ENCODE peak calls at places on chromosomes 4 and X, in ten cellular contexts. One of them, this sample, is unnamed.
A peak's percentile ranks its signal among the peaks of the same experiment; 100 is the strongest.

GRCh38 chrX:100447563-100448397 is 37.7 kb upstream of the PCDH19 start:
- DNase-seq in upper lobe of right lung: no peak
- DNase-seq in SK-N-SH: peak; percentile 61
- DNase-seq in pancreas: peak; percentile 74
- DNase-seq in left lung: no peak
- DNase-seq in A673: peak; percentile 39
- DNase-seq in endothelial cell of umbilical vein: peak; percentile 59
- DNase-seq in ascending aorta: no peak
- DNase-seq in hepatocyte: peak; percentile 50
- DNase-seq in body of pancreas: peak; percentile 52
- DNase-seq in this sample: no peak

GRCh38 chrX:19543951-19544359 is 28.6 kb upstream of the MAP3K15 start:
- DNase-seq in upper lobe of right lung: no peak
- DNase-seq in A673: no peak
- DNase-seq in endothelial cell of umbilical vein: no peak
- DNase-seq in body of pancreas: no peak
- DNase-seq in pancreas: no peak
- DNase-seq in ascending aorta: no peak
- DNase-seq in hepatocyte: no peak
- DNase-seq in left lung: no peak
- DNase-seq in SK-N-SH: no peak
- DNase-seq in this sample: no peak

GRCh38 chr4:17347445-17347844 is 164.4 kb downstream of the QDPR start:
- DNase-seq in left lung: no peak
- DNase-seq in pancreas: no peak
- DNase-seq in body of pancreas: peak; percentile 17
- DNase-seq in upper lobe of right lung: no peak
- DNase-seq in A673: peak; percentile 45
- DNase-seq in endothelial cell of umbilical vein: peak; percentile 40
- DNase-seq in SK-N-SH: peak; percentile 46
- DNase-seq in ascending aorta: no peak
- DNase-seq in hepatocyte: peak; percentile 53
- DNase-seq in this sample: no peak

GRCh38 chrX:40784516-40785151 is 49.3 kb upstream of the MED14 start:
- DNase-seq in left lung: no peak
- DNase-seq in hepatocyte: peak; percentile 8
- DNase-seq in upper lobe of right lung: no peak
- DNase-seq in ascending aorta: no peak
- DNase-seq in A673: no peak
- DNase-seq in SK-N-SH: no peak
- DNase-seq in body of pancreas: no peak
- DNase-seq in endothelial cell of umbilical vein: peak; percentile 36
- DNase-seq in pancreas: no peak
- DNase-seq in this sample: no peak

GRCh38 chrX:45824471-45824870 is 623.8 kb upstream of the DIPK2B start:
- DNase-seq in ascending aorta: peak; percentile 39
- DNase-seq in left lung: no peak
- DNase-seq in SK-N-SH: peak; percentile 21
- DNase-seq in hepatocyte: peak; percentile 57
- DNase-seq in body of pancreas: peak; percentile 17
- DNase-seq in A673: peak; percentile 88
- DNase-seq in endothelial cell of umbilical vein: peak; percentile 92
- DNase-seq in pancreas: no peak
- DNase-seq in upper lobe of right lung: no peak
- DNase-seq in this sample: peak; percentile 95

GRCh38 chr4:179124957-179125356 is 1682.7 kb upstream of the AGA start:
- DNase-seq in hepatocyte: no peak
- DNase-seq in body of pancreas: no peak
- DNase-seq in A673: no peak
- DNase-seq in upper lobe of right lung: no peak
- DNase-seq in left lung: no peak
- DNase-seq in ascending aorta: no peak
- DNase-seq in pancreas: no peak
- DNase-seq in endothelial cell of umbilical vein: no peak
- DNase-seq in SK-N-SH: no peak
- DNase-seq in this sample: no peak

GRCh38 chr4:26785766-26786165 is 74.9 kb upstream of the STIM2 start:
- DNase-seq in SK-N-SH: no peak
- DNase-seq in pancreas: no peak
- DNase-seq in upper lobe of right lung: no peak
- DNase-seq in endothelial cell of umbilical vein: peak; percentile 50
- DNase-seq in A673: peak; percentile 65
- DNase-seq in left lung: no peak
- DNase-seq in hepatocyte: no peak
- DNase-seq in ascending aorta: no peak
- DNase-seq in body of pancreas: no peak
- DNase-seq in this sample: no peak

GRCh38 chrX:110172215-110172614 is 145.7 kb downstream of the AMMECR1 start:
- DNase-seq in SK-N-SH: no peak
- DNase-seq in ascending aorta: no peak
- DNase-seq in body of pancreas: no peak
- DNase-seq in hepatocyte: no peak
- DNase-seq in A673: no peak
- DNase-seq in upper lobe of right lung: no peak
- DNase-seq in pancreas: no peak
- DNase-seq in endothelial cell of umbilical vein: no peak
- DNase-seq in left lung: no peak
- DNase-seq in this sample: no peak

GRCh38 chr4:64718091-64718490 is 308.8 kb upstream of the TECRL start:
- DNase-seq in pancreas: no peak
- DNase-seq in SK-N-SH: no peak
- DNase-seq in upper lobe of right lung: no peak
- DNase-seq in A673: peak; percentile 76
- DNase-seq in hepatocyte: peak; percentile 50
- DNase-seq in endothelial cell of umbilical vein: no peak
- DNase-seq in left lung: no peak
- DNase-seq in body of pancreas: no peak
- DNase-seq in ascending aorta: no peak
- DNase-seq in this sample: no peak

GRCh38 chr4:15894923-15895411 is 43.6 kb downstream of the FGFBP1 start:
- DNase-seq in left lung: no peak
- DNase-seq in hepatocyte: no peak
- DNase-seq in endothelial cell of umbilical vein: no peak
- DNase-seq in A673: no peak
- DNase-seq in ascending aorta: no peak
- DNase-seq in body of pancreas: no peak
- DNase-seq in pancreas: no peak
- DNase-seq in SK-N-SH: no peak
- DNase-seq in upper lobe of right lung: no peak
- DNase-seq in this sample: no peak

GRCh38 chrX:12899506-12899905 is 6.9 kb upstream of the TLR8 start:
- DNase-seq in hepatocyte: no peak
- DNase-seq in body of pancreas: no peak
- DNase-seq in ascending aorta: no peak
- DNase-seq in SK-N-SH: no peak
- DNase-seq in left lung: no peak
- DNase-seq in A673: no peak
- DNase-seq in pancreas: no peak
- DNase-seq in upper lobe of right lung: no peak
- DNase-seq in endothelial cell of umbilical vein: no peak
- DNase-seq in this sample: no peak

GRCh38 chr4:95510145-95510544 is 38.6 kb downstream of the UNC5C start:
- DNase-seq in body of pancreas: peak; percentile 9
- DNase-seq in endothelial cell of umbilical vein: peak; percentile 52
- DNase-seq in left lung: no peak
- DNase-seq in hepatocyte: peak; percentile 45
- DNase-seq in pancreas: no peak
- DNase-seq in upper lobe of right lung: no peak
- DNase-seq in A673: peak; percentile 17
- DNase-seq in ascending aorta: no peak
- DNase-seq in SK-N-SH: no peak
- DNase-seq in this sample: no peak

DNA sequence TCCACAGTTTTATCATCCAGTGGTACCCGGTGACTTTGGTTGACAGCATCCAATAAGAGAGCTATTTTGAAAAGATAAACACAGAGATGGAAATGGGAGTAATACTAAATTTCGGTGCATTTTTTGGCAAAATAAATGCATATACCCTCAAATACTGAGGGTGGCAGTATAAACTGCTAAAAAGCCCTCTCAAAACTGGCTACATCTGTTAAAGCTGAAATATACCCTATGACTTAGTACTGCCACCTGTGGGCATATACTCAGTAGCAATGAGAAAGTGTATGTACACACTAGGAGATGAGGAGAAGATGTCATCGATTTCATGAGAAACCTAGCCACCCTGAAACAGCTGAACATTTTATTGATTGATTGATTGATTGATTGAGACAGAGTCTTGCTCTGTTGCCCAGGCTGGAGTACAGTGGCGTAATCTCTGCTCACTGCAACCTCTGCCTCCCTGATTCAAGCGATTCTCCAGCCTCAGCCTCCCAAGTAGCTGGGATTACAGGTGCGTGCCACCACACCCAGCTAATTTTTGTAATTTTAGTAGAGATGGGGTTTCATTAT is 12.2 kb upstream of the TMEM128 start:
- DNase-seq in endothelial cell of umbilical vein: peak; percentile 50
- DNase-seq in left lung: no peak
- DNase-seq in hepatocyte: no peak
- DNase-seq in A673: peak; percentile 68
- DNase-seq in upper lobe of right lung: no peak
- DNase-seq in ascending aorta: no peak
- DNase-seq in pancreas: no peak
- DNase-seq in SK-N-SH: peak; percentile 59
- DNase-seq in body of pancreas: no peak
- DNase-seq in this sample: no peak
- H3K27ac ChIP-seq in endothelial cell of umbilical vein: no peak overlapping the region
- H3K27ac ChIP-seq in left lung: no peak overlapping the region
- H3K27ac ChIP-seq in hepatocyte: no peak overlapping the region
- H3K27ac ChIP-seq in A673: no peak overlapping the region
- H3K27ac ChIP-seq in upper lobe of right lung: no peak overlapping the region
- H3K27ac ChIP-seq in ascending aorta: no peak overlapping the region
- H3K27ac ChIP-seq in pancreas: no peak overlapping the region
- H3K27ac ChIP-seq in SK-N-SH: no peak overlapping the region
- H3K27ac ChIP-seq in body of pancreas: no peak overlapping the region
- H3K27ac ChIP-seq in this sample: no peak overlapping the region

DNA sequence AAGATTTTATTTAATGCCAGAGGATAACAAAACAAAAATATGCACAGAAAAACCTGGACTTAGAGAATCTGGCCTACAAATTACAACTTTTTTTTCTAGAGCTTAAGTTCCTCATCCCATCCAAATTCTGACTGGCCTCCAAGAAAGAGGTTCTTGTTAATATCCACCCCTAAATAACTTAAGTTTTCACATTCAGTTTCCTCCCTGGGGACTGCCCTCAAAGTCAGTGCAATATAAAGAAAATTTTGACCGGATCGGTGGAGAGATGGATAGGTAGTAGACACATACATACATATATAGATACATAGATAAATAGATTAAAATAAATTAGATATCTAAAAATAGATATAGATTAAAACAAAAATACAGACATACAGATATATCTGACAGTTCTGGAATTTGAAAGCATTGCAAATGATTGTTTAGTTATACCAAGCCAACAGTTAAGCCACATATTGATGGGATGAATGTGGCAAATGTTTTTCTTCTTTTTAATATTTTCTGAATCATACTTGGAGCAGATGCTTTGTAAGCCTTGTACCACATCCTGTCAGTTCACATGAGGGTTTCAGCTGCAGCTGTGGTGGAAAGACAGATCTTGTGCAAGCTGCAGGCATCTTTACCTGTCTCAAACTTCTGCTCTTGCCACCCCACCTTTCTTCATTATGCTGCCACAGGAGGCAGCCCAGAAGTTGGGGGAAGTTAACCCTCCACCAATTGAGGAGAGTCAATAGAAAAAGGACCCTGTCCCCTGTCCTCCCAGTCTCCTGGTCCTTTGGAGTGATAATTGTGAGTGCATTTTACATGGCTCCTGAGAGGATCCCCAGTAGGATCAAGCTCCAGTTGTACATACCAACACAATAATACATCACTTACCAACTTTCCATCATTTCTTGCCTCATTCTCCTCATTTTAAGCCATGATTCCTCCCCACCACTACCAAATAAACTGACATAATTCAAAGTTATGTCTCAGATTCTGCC is 58.5 kb upstream of the PRDM8 start:
- DNase-seq in left lung: no peak
- DNase-seq in upper lobe of right lung: no peak
- DNase-seq in body of pancreas: no peak
- DNase-seq in ascending aorta: no peak
- DNase-seq in SK-N-SH: no peak
- DNase-seq in A673: no peak
- DNase-seq in pancreas: no peak
- DNase-seq in hepatocyte: no peak
- DNase-seq in endothelial cell of umbilical vein: no peak
- DNase-seq in this sample: peak; percentile 40
- H3K4me1 ChIP-seq in left lung: no peaks in the 10 kb centered on the region
- H3K4me1 ChIP-seq in upper lobe of right lung: peaks cover 6% of the 10 kb centered on the region
- H3K4me1 ChIP-seq in body of pancreas: no peaks in the 10 kb centered on the region
- H3K4me1 ChIP-seq in ascending aorta: no peaks in the 10 kb centered on the region
- H3K4me1 ChIP-seq in SK-N-SH: peaks cover 6% of the 10 kb centered on the region
- H3K4me1 ChIP-seq in A673: no peaks in the 10 kb centered on the region
- H3K4me1 ChIP-seq in pancreas: no peaks in the 10 kb centered on the region
- H3K4me1 ChIP-seq in hepatocyte: peaks cover 2% of the 10 kb centered on the region
- H3K4me1 ChIP-seq in endothelial cell of umbilical vein: peaks cover 24% of the 10 kb centered on the region
- H3K4me1 ChIP-seq in this sample: peaks cover 27% of the 10 kb centered on the region

GRCh38 chr4:130238121-130238520 is 1142.2 kb downstream of the C4orf33 start:
- DNase-seq in left lung: no peak
- DNase-seq in pancreas: no peak
- DNase-seq in A673: no peak
- DNase-seq in SK-N-SH: no peak
- DNase-seq in hepatocyte: no peak
- DNase-seq in upper lobe of right lung: no peak
- DNase-seq in ascending aorta: no peak
- DNase-seq in body of pancreas: no peak
- DNase-seq in endothelial cell of umbilical vein: peak; percentile 60
- DNase-seq in this sample: no peak

DNA sequence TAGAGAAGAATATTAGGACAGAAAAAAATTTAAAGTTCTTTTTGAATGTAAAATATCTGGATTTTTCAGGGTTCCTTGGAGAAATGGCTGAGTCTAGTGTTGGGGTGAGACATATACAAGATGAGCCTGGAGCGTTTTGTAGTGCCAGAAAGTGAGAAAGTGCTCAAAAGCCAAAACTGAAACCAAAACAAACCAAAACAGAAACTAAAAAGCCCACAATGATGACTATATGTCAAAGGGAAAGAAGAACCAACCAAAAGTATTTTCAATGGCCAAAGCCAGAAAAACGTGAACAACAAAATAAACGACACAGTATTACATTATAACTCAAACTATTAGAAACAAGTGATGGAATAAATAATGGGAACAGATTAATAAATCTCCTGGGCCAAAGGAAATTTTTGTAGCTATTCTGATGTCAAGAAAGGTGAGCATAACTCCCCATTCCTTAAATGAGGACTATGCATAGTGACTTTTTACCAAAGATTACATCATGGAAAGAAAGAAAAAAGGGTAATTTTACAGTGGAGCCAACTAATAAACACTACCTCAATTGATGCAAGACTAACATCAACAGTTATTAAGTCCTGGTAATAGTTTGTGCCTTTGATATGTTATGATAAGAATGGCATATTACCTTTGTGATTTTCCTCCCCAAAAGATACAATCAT is 1137.6 kb downstream of the C4orf33 start:
- DNase-seq in A673: peak; percentile 3
- DNase-seq in pancreas: no peak
- DNase-seq in ascending aorta: no peak
- DNase-seq in SK-N-SH: no peak
- DNase-seq in hepatocyte: no peak
- DNase-seq in endothelial cell of umbilical vein: no peak
- DNase-seq in body of pancreas: no peak
- DNase-seq in left lung: no peak
- DNase-seq in upper lobe of right lung: no peak
- DNase-seq in this sample: no peak
- H3K27ac ChIP-seq in A673: no peak overlapping the region
- H3K27ac ChIP-seq in pancreas: no peak overlapping the region
- H3K27ac ChIP-seq in ascending aorta: no peak overlapping the region
- H3K27ac ChIP-seq in SK-N-SH: no peak overlapping the region
- H3K27ac ChIP-seq in hepatocyte: no peak overlapping the region
- H3K27ac ChIP-seq in endothelial cell of umbilical vein: no peak overlapping the region
- H3K27ac ChIP-seq in body of pancreas: no peak overlapping the region
- H3K27ac ChIP-seq in left lung: no peak overlapping the region
- H3K27ac ChIP-seq in upper lobe of right lung: no peak overlapping the region
- H3K27ac ChIP-seq in this sample: no peak overlapping the region

GRCh38 chr4:122830392-122831095 is 3.9 kb downstream of the FGF2 start:
- DNase-seq in ascending aorta: no peak
- DNase-seq in A673: no peak
- DNase-seq in upper lobe of right lung: no peak
- DNase-seq in left lung: no peak
- DNase-seq in pancreas: no peak
- DNase-seq in hepatocyte: peak; percentile 45
- DNase-seq in body of pancreas: no peak
- DNase-seq in endothelial cell of umbilical vein: no peak
- DNase-seq in SK-N-SH: no peak
- DNase-seq in this sample: no peak
- H3K4me1 ChIP-seq in ascending aorta: peaks cover 4% of the 10 kb centered on the region
- H3K4me1 ChIP-seq in A673: peaks cover 15% of the 10 kb centered on the region
- H3K4me1 ChIP-seq in upper lobe of right lung: no peaks in the 10 kb centered on the region
- H3K4me1 ChIP-seq in left lung: no peaks in the 10 kb centered on the region
- H3K4me1 ChIP-seq in pancreas: no peaks in the 10 kb centered on the region
- H3K4me1 ChIP-seq in hepatocyte: peaks cover 4% of the 10 kb centered on the region
- H3K4me1 ChIP-seq in body of pancreas: peaks cover 16% of the 10 kb centered on the region
- H3K4me1 ChIP-seq in endothelial cell of umbilical vein: peaks cover 3% of the 10 kb centered on the region
- H3K4me1 ChIP-seq in SK-N-SH: peaks cover 11% of the 10 kb centered on the region
- H3K4me1 ChIP-seq in this sample: peaks cover 9% of the 10 kb centered on the region